ENCODE peak calls at places on chromosomes 16 and 17, in six cellular contexts. E, T, Q, F, A and P are unnamed samples.

GRCh38 chr16:64131423-64131822 is 990.4 kb downstream of the CDH11 start:
- DNase-seq in E (no peak), T (no peak), F (no peak), Q (no peak), A (no peak), P (no peak)

GRCh38 chr16:12155235-12155634 is 178.7 kb downstream of the SNX29 start:
- DNase-seq in A (no peak), T (no peak), E (no peak), F (no peak), Q (no peak), P (no peak)

GRCh38 chr16:72560617-72561016 is 388.7 kb upstream of the PMFBP1 start:
- DNase-seq in F (no peak), E (no peak), A (peak; percentile 5), Q (no peak), T (no peak), P (no peak)

GRCh38 chr16:53071748-53072301 is 17.0 kb downstream of the CHD9 start:
- DNase-seq in F (no peak), Q (no peak), A (peak; percentile 46), T (no peak), E (no peak), P (no peak)

GRCh38 chr17:68035523-68036303 is at the start of gene KPNA2:
- DNase-seq in T (peak; percentile 97), F (peak; percentile 95), A (peak; percentile 99), E (peak; percentile 99), Q (peak; percentile 99), P (peak; percentile 87)

GRCh38 chr16:30437511-30438046 is 7.7 kb upstream of the DCTPP1 start:
- DNase-seq in E (peak; percentile 56), F (peak; percentile 43), Q (no peak), A (no peak), T (no peak), P (no peak)

GRCh38 chr17:48554412-48555090 is 9.6 kb upstream of the HOXB2 start:
- DNase-seq in F (no peak), E (no peak), Q (no peak), T (peak; percentile 59), A (peak; percentile 55), P (no peak)

GRCh38 chr16:67945392-67945933 is 1.5 kb upstream of the LCAT start:
- DNase-seq in E (no peak), T (no peak), Q (no peak), A (no peak), F (no peak), P (no peak)

GRCh38 chr16:85600905-85601639 is 12.1 kb upstream of the GSE1 start:
- DNase-seq in E (no peak), F (no peak), A (no peak), T (no peak), Q (no peak), P (no peak)

GRCh38 chr17:49003557-49004511 is 6.6 kb downstream of the IGF2BP1 start:
- DNase-seq in T (peak; percentile 79), E (no peak), A (peak; percentile 52), Q (peak; percentile 89), F (no peak), P (no peak)

GRCh38 chr17:6392609-6393367 is 42.1 kb downstream of the AIPL1 start:
- DNase-seq in Q (no peak), A (no peak), T (no peak), F (no peak), E (no peak), P (no peak)

GRCh38 chr17:79126139-79126538 is 51.5 kb downstream of the ENGASE start:
- DNase-seq in F (no peak), Q (peak; percentile 32), A (no peak), E (peak; percentile 33), T (peak; percentile 61), P (no peak)

GRCh38 chr17:4152471-4152870 is 9.5 kb downstream of the CYB5D2 start:
- DNase-seq in Q (no peak), T (no peak), A (no peak), F (no peak), E (peak; percentile 48), P (no peak)

GRCh38 chr17:50817142-50817751 is 18.1 kb upstream of the WFIKKN2 start:
- DNase-seq in Q (peak; percentile 38), T (peak; percentile 76), A (peak; percentile 23), F (peak; percentile 55), E (peak; percentile 31), P (no peak)

GRCh38 chr17:81020767-81021497 is 14.0 kb upstream of the BAIAP2 start:
- DNase-seq in Q (no peak), A (peak; percentile 34), E (no peak), F (peak; percentile 83), T (no peak), P (no peak)

GRCh38 chr17:27382025-27382424 is 74.2 kb upstream of the KSR1 start:
- DNase-seq in A (no peak), T (no peak), F (no peak), E (no peak), Q (no peak), P (no peak)

GRCh38 chr16:71249399-71249798 is 18.9 kb upstream of the HYDIN start:
- DNase-seq in F (no peak), Q (peak; percentile 62), T (no peak), E (no peak), A (no peak), P (no peak)

GRCh38 chr17:10114931-10115535 is 83.4 kb downstream of the GAS7 start:
- DNase-seq in T (no peak), E (peak; percentile 46), Q (peak; percentile 75), F (peak; percentile 77), A (peak; percentile 98), P (no peak)

GRCh38 chr16:49488740-49489525 is 115.3 kb downstream of the C16orf78 start:
- DNase-seq in A (no peak), E (no peak), T (no peak), Q (no peak), F (no peak), P (no peak)

GRCh38 chr17:50344712-50345380 is 1.1 kb upstream of the XYLT2 start:
- DNase-seq in Q (no peak), T (no peak), E (no peak), A (no peak), F (peak; percentile 49), P (no peak)

GRCh38 chr16:4768549-4769305 is 1.8 kb upstream of the ZNF500 start:
- DNase-seq in A (peak; percentile 93), F (peak; percentile 99), E (peak; percentile 91), Q (peak; percentile 98), T (peak; percentile 98), P (peak; percentile 52)
- H3K9ac ChIP-seq in A (peak overlapping the region; percentile 37), F (peak overlapping the region; percentile 53), E (peak overlapping the region; percentile 56), Q (peak overlapping the region; percentile 95), T (no peak overlapping the region), P (peak overlapping the region; percentile 90)

DNA sequence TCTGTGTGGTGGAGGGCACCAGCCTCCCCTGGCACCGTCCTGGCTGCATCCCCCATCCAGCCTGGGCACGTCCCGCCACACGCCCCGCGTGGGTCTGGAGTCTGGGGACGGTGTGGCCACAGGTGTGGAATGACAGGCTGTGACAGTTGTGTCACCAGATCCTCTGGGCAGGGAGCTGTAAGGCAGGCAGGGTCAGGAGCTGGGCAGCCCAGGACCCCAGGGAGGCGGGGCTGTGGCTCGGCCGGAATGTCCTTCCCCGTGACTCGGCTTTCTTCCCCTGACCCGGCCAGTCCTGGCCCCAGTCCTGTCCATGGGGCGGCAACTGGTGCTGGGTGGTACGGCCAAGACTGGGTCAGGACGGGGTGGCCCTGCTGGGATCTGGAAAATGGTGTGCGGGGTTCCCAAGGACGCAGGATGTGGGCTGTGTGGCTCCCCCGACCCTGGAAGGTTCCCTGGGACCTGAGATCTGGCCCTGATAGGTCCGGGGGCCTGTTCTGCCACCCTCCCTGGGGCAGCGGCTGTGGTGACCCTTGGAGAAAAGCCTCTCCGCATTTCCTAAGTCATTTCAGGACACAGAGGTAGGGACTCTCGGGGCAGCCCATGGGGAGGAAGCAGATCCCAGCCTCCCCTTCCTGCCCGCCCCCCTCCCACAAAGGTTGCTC is 3.3 kb upstream of the SLC16A3 start:
- DNase-seq in T (peak; percentile 40), F (no peak), A (no peak), Q (no peak), E (no peak), P (no peak)
- H3K9ac ChIP-seq in T (no peak overlapping the region), F (no peak overlapping the region), A (no peak overlapping the region), Q (no peak overlapping the region), E (no peak overlapping the region), P (no peak overlapping the region)

GRCh38 chr16:54282923-54283734 is 3.5 kb downstream of the IRX3 start:
- DNase-seq in Q (peak; percentile 22), F (no peak), E (no peak), T (peak; percentile 53), A (no peak), P (no peak)

GRCh38 chr16:54285414-54286066 is 1.0 kb downstream of the IRX3 start:
- DNase-seq in Q (peak; percentile 37), F (no peak), E (no peak), T (peak; percentile 61), A (no peak), P (no peak)

GRCh38 chr16:54284931-54285413 is 1.6 kb downstream of the IRX3 start:
- DNase-seq in A (no peak), F (no peak), E (no peak), Q (peak; percentile 27), T (peak; percentile 46), P (no peak)

GRCh38 chr16:54283735-54284318 is 2.8 kb downstream of the IRX3 start:
- DNase-seq in Q (no peak), E (no peak), A (no peak), F (no peak), T (peak; percentile 39), P (no peak)

DNA sequence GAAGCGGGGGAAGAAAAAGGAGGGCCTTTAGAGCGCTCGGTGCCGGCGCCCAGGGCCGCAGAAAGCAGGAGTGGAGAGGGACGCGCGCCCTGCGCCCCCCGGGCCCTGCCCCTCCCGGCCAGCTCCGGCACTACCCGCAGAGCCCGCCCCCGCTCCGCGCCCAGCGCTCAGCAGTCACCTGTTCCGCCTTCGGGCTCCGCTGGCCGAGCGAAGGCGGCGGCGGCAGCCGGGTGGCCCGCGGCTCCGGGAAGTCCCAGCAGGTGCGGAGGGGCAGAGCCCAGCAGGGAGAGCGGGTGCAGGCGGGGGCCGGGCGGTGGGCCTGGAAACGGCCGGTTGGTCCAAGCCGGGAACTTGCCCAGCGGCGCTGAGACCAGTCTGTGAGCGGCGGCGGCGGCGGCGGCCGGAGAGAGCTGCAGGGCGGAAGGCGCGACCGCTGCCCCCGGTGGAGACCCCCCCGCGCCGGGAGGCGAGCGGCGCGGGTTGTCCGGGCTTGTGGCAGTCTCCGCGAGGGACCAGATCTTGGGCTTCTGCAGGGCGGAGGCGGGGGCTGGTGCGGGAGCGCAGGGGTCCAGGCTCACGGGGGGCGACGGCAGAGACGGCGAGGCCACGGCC is 2.2 kb downstream of the IRX3 start:
- DNase-seq in F (no peak), A (no peak), E (no peak), Q (peak; percentile 36), T (peak; percentile 72), P (no peak)
- H3K9ac ChIP-seq in F (no peak overlapping the region), A (no peak overlapping the region), E (no peak overlapping the region), Q (peak overlapping the region; percentile 80), T (no peak overlapping the region), P (peak overlapping the region; percentile 89)

DNA sequence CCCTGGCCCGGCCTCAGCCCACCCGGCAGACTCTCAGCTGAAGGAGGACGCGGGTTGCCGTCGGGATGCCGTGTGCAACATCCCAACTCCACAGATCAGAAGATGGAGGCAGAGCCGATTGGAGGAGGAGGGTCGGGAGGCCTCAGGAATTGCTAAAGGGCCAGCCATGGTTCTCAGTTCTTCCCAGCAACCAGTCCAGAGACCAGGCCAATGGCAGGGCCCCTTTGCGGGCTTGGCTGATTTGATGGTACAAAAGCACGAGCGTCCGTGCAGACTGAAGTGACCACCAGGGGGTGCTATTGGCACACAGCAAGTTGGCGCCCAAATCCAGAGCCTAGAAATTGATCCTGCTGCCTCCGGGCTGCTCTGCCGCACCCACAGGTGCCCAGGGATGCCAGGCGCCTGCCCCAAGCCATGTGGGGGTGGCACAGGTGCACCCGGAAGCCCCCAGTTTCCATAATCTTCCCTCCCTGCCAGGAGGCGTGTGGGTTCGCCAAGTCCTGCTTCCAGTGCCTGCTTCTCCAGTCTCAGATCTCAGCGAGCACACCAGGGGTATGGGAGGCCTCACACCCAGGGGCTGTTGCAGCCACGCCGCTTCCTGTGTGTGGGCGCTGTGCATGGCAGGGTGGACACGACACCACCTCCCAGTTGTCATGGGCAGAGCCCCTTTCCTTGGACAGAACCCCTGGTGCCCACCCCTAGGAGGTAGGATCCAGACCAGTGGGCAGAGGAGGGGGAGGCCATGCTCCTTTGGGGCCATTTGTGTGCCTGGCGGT is 7.1 kb upstream of the TEX19 start:
- DNase-seq in T (peak; percentile 95), A (peak; percentile 90), F (peak; percentile 86), Q (peak; percentile 93), E (peak; percentile 91), P (no peak)
- H3K9ac ChIP-seq in T (no peak overlapping the region), A (no peak overlapping the region), F (no peak overlapping the region), Q (no peak overlapping the region), E (no peak overlapping the region), P (no peak overlapping the region)